ENCODE peak calls at places on chromosomes 7 and 10, in nine cellular contexts. One of them, this sample, is unnamed.
A peak's percentile ranks its signal among the peaks of the same experiment; 100 is the strongest.

GRCh38 chr10:46534828-46535524 is 21.5 kb downstream of the GPRIN2 start:
- DNase-seq in suprapubic skin: peak; percentile 44
- DNase-seq in uterus: no peak
- DNase-seq in body of pancreas: no peak
- DNase-seq in tibial nerve: no peak
- DNase-seq in HepG2: no peak
- DNase-seq in HCT116: no peak
- DNase-seq in gastrocnemius medialis: no peak
- DNase-seq in spleen: peak; percentile 69
- DNase-seq in this sample: no peak

GRCh38 chr10:49512121-49512809 is 26.7 kb downstream of the ERCC6 start:
- DNase-seq in gastrocnemius medialis: no peak
- DNase-seq in uterus: no peak
- DNase-seq in body of pancreas: peak; percentile 17
- DNase-seq in tibial nerve: no peak
- DNase-seq in HepG2: peak; percentile 16
- DNase-seq in suprapubic skin: no peak
- DNase-seq in spleen: no peak
- DNase-seq in HCT116: peak; percentile 16
- DNase-seq in this sample: no peak

GRCh38 chr7:148058092-148058491 is 532.5 kb upstream of the C7orf33 start:
- DNase-seq in suprapubic skin: no peak
- DNase-seq in gastrocnemius medialis: no peak
- DNase-seq in body of pancreas: no peak
- DNase-seq in HepG2: no peak
- DNase-seq in HCT116: no peak
- DNase-seq in tibial nerve: no peak
- DNase-seq in uterus: no peak
- DNase-seq in spleen: no peak
- DNase-seq in this sample: no peak

GRCh38 chr7:12696001-12696400 is 8.6 kb downstream of the ARL4A start:
- DNase-seq in HepG2: no peak
- DNase-seq in spleen: no peak
- DNase-seq in tibial nerve: no peak
- DNase-seq in body of pancreas: no peak
- DNase-seq in gastrocnemius medialis: no peak
- DNase-seq in suprapubic skin: no peak
- DNase-seq in uterus: no peak
- DNase-seq in HCT116: no peak
- DNase-seq in this sample: no peak

GRCh38 chr7:97873606-97874005 is 1.4 kb upstream of the ASNS start:
- DNase-seq in HepG2: no peak
- DNase-seq in gastrocnemius medialis: no peak
- DNase-seq in HCT116: no peak
- DNase-seq in spleen: no peak
- DNase-seq in uterus: no peak
- DNase-seq in body of pancreas: no peak
- DNase-seq in tibial nerve: no peak
- DNase-seq in suprapubic skin: no peak
- DNase-seq in this sample: no peak

GRCh38 chr7:4307645-4308590 is 374.2 kb upstream of the FOXK1 start:
- DNase-seq in HepG2: no peak
- DNase-seq in uterus: no peak
- DNase-seq in HCT116: no peak
- DNase-seq in tibial nerve: no peak
- DNase-seq in gastrocnemius medialis: no peak
- DNase-seq in suprapubic skin: no peak
- DNase-seq in body of pancreas: no peak
- DNase-seq in spleen: no peak
- DNase-seq in this sample: no peak

GRCh38 chr10:119933179-119933578 is 40.6 kb downstream of the SEC23IP start:
- DNase-seq in suprapubic skin: no peak
- DNase-seq in HepG2: peak; percentile 16
- DNase-seq in gastrocnemius medialis: no peak
- DNase-seq in spleen: no peak
- DNase-seq in HCT116: no peak
- DNase-seq in tibial nerve: no peak
- DNase-seq in uterus: no peak
- DNase-seq in body of pancreas: no peak
- DNase-seq in this sample: no peak

GRCh38 chr10:59817806-59818205 is 64.6 kb upstream of the MRLN start:
- DNase-seq in spleen: no peak
- DNase-seq in tibial nerve: peak; percentile 9
- DNase-seq in uterus: no peak
- DNase-seq in HCT116: no peak
- DNase-seq in body of pancreas: peak; percentile 43
- DNase-seq in gastrocnemius medialis: no peak
- DNase-seq in suprapubic skin: no peak
- DNase-seq in HepG2: no peak
- DNase-seq in this sample: no peak

GRCh38 chr10:118501171-118501570 is 94.3 kb downstream of the PRLHR start:
- DNase-seq in body of pancreas: no peak
- DNase-seq in uterus: no peak
- DNase-seq in suprapubic skin: no peak
- DNase-seq in tibial nerve: no peak
- DNase-seq in HepG2: no peak
- DNase-seq in spleen: no peak
- DNase-seq in HCT116: no peak
- DNase-seq in gastrocnemius medialis: no peak
- DNase-seq in this sample: no peak

GRCh38 chr7:154746551-154746950 is 256.4 kb downstream of the PAXIP1 start:
- DNase-seq in spleen: no peak
- DNase-seq in body of pancreas: no peak
- DNase-seq in HCT116: no peak
- DNase-seq in suprapubic skin: no peak
- DNase-seq in HepG2: no peak
- DNase-seq in tibial nerve: no peak
- DNase-seq in gastrocnemius medialis: no peak
- DNase-seq in uterus: no peak
- DNase-seq in this sample: no peak

DNA sequence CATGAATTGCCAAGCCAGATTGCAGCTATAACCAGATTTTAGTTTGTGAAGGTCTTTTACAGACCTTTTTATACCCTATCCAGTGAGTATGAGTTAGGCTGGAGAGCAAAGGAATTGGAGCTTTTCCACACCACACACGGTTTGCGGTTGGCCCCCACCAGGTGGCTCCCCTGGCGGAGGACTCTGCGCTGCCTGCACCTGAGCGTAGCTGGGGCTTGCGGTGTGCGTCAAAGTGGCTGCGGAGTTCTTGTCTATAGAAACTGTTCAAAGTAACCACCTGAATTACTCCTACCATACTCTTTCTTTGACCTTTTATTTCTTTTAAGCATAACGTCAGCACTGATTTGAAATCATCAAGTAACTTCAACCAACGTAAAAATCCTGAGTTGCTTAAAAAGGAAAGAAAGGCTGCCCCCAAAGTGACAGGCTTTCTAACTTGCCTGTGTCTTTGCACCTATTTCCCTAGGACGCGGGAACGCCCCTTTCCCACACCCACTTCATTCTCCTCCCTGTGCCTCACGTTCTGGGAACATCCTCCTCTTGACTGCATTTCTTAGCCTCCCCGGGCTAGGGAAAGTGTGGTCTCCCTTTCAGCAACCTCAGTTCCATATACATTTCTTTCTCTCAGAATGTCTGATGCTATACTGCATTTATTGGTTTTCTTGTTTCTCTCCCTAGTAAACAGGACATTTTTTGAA is 47.6 kb upstream of the TMEM72 start:
- DNase-seq in body of pancreas: no peak
- DNase-seq in tibial nerve: no peak
- DNase-seq in uterus: no peak
- DNase-seq in gastrocnemius medialis: no peak
- DNase-seq in HepG2: no peak
- DNase-seq in spleen: no peak
- DNase-seq in HCT116: no peak
- DNase-seq in suprapubic skin: no peak
- DNase-seq in this sample: no peak
- TF ChIP-seq CTCF in body of pancreas: peak; percentile 8
- TF ChIP-seq CTCF in tibial nerve: no peak
- TF ChIP-seq CTCF in uterus: no peak
- TF ChIP-seq CTCF in gastrocnemius medialis: no peak
- TF ChIP-seq CTCF in HepG2: no peak
- TF ChIP-seq CTCF in spleen: no peak
- TF ChIP-seq CTCF in HCT116: peak; percentile 13
- TF ChIP-seq CTCF in suprapubic skin: no peak
- TF ChIP-seq CTCF in this sample: no peak

GRCh38 chr7:74304550-74304949 is 15.3 kb downstream of the CLIP2 start:
- DNase-seq in uterus: no peak
- DNase-seq in suprapubic skin: no peak
- DNase-seq in HepG2: no peak
- DNase-seq in tibial nerve: no peak
- DNase-seq in body of pancreas: no peak
- DNase-seq in gastrocnemius medialis: no peak
- DNase-seq in spleen: no peak
- DNase-seq in HCT116: no peak
- DNase-seq in this sample: no peak

GRCh38 chr7:74305987-74306736 is 17.0 kb downstream of the CLIP2 start:
- DNase-seq in HepG2: no peak
- DNase-seq in tibial nerve: no peak
- DNase-seq in spleen: no peak
- DNase-seq in gastrocnemius medialis: no peak
- DNase-seq in HCT116: no peak
- DNase-seq in body of pancreas: no peak
- DNase-seq in suprapubic skin: no peak
- DNase-seq in uterus: no peak
- DNase-seq in this sample: peak; percentile 22

GRCh38 chr7:74307738-74308505 is 18.7 kb downstream of the CLIP2 start:
- DNase-seq in tibial nerve: no peak
- DNase-seq in HepG2: no peak
- DNase-seq in HCT116: no peak
- DNase-seq in spleen: no peak
- DNase-seq in gastrocnemius medialis: no peak
- DNase-seq in suprapubic skin: no peak
- DNase-seq in uterus: no peak
- DNase-seq in body of pancreas: peak; percentile 70
- DNase-seq in this sample: no peak

GRCh38 chr7:74302745-74303221 is 13.6 kb downstream of the CLIP2 start:
- DNase-seq in uterus: no peak
- DNase-seq in suprapubic skin: no peak
- DNase-seq in HepG2: no peak
- DNase-seq in tibial nerve: no peak
- DNase-seq in body of pancreas: no peak
- DNase-seq in gastrocnemius medialis: no peak
- DNase-seq in spleen: no peak
- DNase-seq in HCT116: no peak
- DNase-seq in this sample: no peak

GRCh38 chr7:74306737-74307469 is 17.7 kb downstream of the CLIP2 start:
- DNase-seq in spleen: no peak
- DNase-seq in HCT116: no peak
- DNase-seq in suprapubic skin: no peak
- DNase-seq in gastrocnemius medialis: no peak
- DNase-seq in body of pancreas: peak; percentile 55
- DNase-seq in tibial nerve: no peak
- DNase-seq in HepG2: no peak
- DNase-seq in uterus: peak; percentile 39
- DNase-seq in this sample: peak; percentile 58
- H3K27ac ChIP-seq in spleen: no peak overlapping the region
- H3K27ac ChIP-seq in HCT116: peak overlapping the region; percentile 40
- H3K27ac ChIP-seq in suprapubic skin: no peak overlapping the region
- H3K27ac ChIP-seq in gastrocnemius medialis: peak overlapping the region; percentile 29
- H3K27ac ChIP-seq in body of pancreas: peak overlapping the region; percentile 73
- H3K27ac ChIP-seq in tibial nerve: peak overlapping the region; percentile 3
- H3K27ac ChIP-seq in HepG2: no peak overlapping the region
- H3K27ac ChIP-seq in uterus: no peak overlapping the region
- H3K27ac ChIP-seq in this sample: no peak overlapping the region

DNA sequence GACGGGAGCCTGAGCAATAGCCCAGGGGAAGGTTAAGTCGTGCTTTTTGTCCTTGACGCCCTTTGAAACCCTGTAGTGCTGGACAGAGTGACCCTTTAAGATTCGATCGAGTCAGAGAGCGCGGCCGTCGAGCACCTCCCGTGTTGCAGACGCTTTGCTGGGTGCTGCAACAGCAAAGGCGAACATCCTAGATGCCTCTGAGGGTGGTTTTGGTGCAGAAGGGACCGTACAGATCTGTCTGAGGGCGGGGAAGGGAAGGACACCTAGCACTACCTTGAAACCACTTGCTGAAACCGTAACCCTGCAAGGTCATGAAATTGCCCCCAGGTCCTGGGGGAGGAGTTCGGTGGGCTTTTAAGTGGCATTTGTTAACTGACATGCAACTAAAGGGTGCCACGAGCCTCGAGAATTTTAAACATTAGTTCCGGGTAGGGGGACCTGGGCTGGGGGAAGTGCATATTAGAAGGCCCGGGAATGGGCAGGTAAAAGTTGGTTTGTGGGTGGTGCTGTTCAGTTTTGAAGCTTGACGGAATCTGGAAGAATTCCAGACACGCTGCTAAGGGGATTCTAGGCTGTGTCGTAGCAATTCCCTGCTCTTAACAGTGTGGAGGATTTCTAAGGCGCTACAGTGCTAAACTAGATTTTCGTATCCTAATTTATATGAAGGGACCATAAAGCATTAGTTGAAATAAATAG is 811 bp downstream of the ATP5F1C start:
- DNase-seq in gastrocnemius medialis: no peak
- DNase-seq in tibial nerve: no peak
- DNase-seq in spleen: no peak
- DNase-seq in uterus: no peak
- DNase-seq in body of pancreas: peak; percentile 58
- DNase-seq in HCT116: no peak
- DNase-seq in suprapubic skin: no peak
- DNase-seq in HepG2: peak; percentile 28
- DNase-seq in this sample: no peak
- TF ChIP-seq POLR2A in gastrocnemius medialis: no peak
- TF ChIP-seq POLR2A in tibial nerve: no peak
- TF ChIP-seq POLR2A in spleen: no peak
- TF ChIP-seq POLR2A in uterus: no peak
- TF ChIP-seq POLR2A in body of pancreas: no peak
- TF ChIP-seq POLR2A in HCT116: no peak
- TF ChIP-seq POLR2A in suprapubic skin: no peak
- TF ChIP-seq POLR2A in HepG2: no peak
- TF ChIP-seq POLR2A in this sample: no peak

GRCh38 chr10:103703941-103704919 is 151.1 kb downstream of the SH3PXD2A start:
- DNase-seq in HCT116: no peak
- DNase-seq in suprapubic skin: no peak
- DNase-seq in uterus: no peak
- DNase-seq in body of pancreas: no peak
- DNase-seq in HepG2: no peak
- DNase-seq in spleen: no peak
- DNase-seq in gastrocnemius medialis: no peak
- DNase-seq in tibial nerve: no peak
- DNase-seq in this sample: no peak

GRCh38 chr10:103708627-103709288 is 146.6 kb downstream of the SH3PXD2A start:
- DNase-seq in tibial nerve: no peak
- DNase-seq in gastrocnemius medialis: no peak
- DNase-seq in suprapubic skin: no peak
- DNase-seq in HepG2: no peak
- DNase-seq in uterus: no peak
- DNase-seq in body of pancreas: no peak
- DNase-seq in spleen: no peak
- DNase-seq in HCT116: no peak
- DNase-seq in this sample: no peak

GRCh38 chr10:103706047-103706446 is 149.3 kb downstream of the SH3PXD2A start:
- DNase-seq in tibial nerve: no peak
- DNase-seq in gastrocnemius medialis: no peak
- DNase-seq in spleen: no peak
- DNase-seq in uterus: no peak
- DNase-seq in HepG2: no peak
- DNase-seq in body of pancreas: no peak
- DNase-seq in suprapubic skin: no peak
- DNase-seq in HCT116: no peak
- DNase-seq in this sample: no peak

GRCh38 chr10:103707956-103708626 is 147.3 kb downstream of the SH3PXD2A start:
- DNase-seq in tibial nerve: no peak
- DNase-seq in body of pancreas: no peak
- DNase-seq in HCT116: no peak
- DNase-seq in spleen: no peak
- DNase-seq in HepG2: no peak
- DNase-seq in suprapubic skin: no peak
- DNase-seq in uterus: no peak
- DNase-seq in gastrocnemius medialis: no peak
- DNase-seq in this sample: no peak

GRCh38 chr10:103706760-103707159 is 148.6 kb downstream of the SH3PXD2A start:
- DNase-seq in body of pancreas: no peak
- DNase-seq in tibial nerve: no peak
- DNase-seq in HCT116: no peak
- DNase-seq in suprapubic skin: no peak
- DNase-seq in HepG2: no peak
- DNase-seq in spleen: no peak
- DNase-seq in uterus: no peak
- DNase-seq in gastrocnemius medialis: no peak
- DNase-seq in this sample: no peak
- TF ChIP-seq CTCF in body of pancreas: no peak
- TF ChIP-seq CTCF in tibial nerve: no peak
- TF ChIP-seq CTCF in HCT116: no peak
- TF ChIP-seq CTCF in suprapubic skin: no peak
- TF ChIP-seq CTCF in HepG2: no peak
- TF ChIP-seq CTCF in spleen: no peak
- TF ChIP-seq CTCF in uterus: no peak
- TF ChIP-seq CTCF in gastrocnemius medialis: no peak
- TF ChIP-seq CTCF in this sample: no peak